ENCODE peak calls at places on chromosomes 5 and 9, in five cellular contexts. M is M059J; N is activated T-cell treated with anti-CD3 and anti-CD28 coated beads, Interleukin-2, amount 50 U/mL, for 72 hours; V is frontal cortex; S is stimulated activated CD4-positive, alpha-beta T cell treated with anti-CD3 and anti-CD28 coated beads, Interleukin-1b, Interleukin-23, amount 100 ng/mL, for 4 hours. F is an unnamed sample.

GRCh38 chr5:115295775-115296129 is 702 bp downstream of the CCDC112 start:
- DNase-seq in M (no peak), V (peak; percentile 21), S (no peak), N (no peak), F (no peak)

GRCh38 chr5:8456846-8457186 is 587.9 kb downstream of the MTRR start:
- DNase-seq in V (no peak), S (no peak), M (no peak), N (no peak), F (no peak)

GRCh38 chr9:126883636-126884035 is 23.2 kb downstream of the ZBTB34 start:
- DNase-seq in M (no peak), N (no peak), V (no peak), S (no peak), F (no peak)

GRCh38 chr5:95725937-95726810 is 5.0 kb upstream of the RHOBTB3 start:
- DNase-seq in V (no peak), S (no peak), M (peak; percentile 45), N (no peak), F (no peak)

GRCh38 chr9:135812961-135813360 is 94.4 kb downstream of the CAMSAP1 start:
- DNase-seq in V (no peak), S (no peak), N (no peak), M (no peak), F (no peak)

GRCh38 chr9:132404228-132404881 is 2.3 kb downstream of the TTF1 start:
- DNase-seq in S (no peak), V (no peak), N (no peak), M (no peak), F (no peak)

GRCh38 chr9:133352635-133353340 is 3.5 kb downstream of the SURF1 start:
- DNase-seq in M (no peak), N (no peak), V (no peak), S (no peak), F (no peak)

GRCh38 chr9:134522976-134523375 is 118.6 kb upstream of the COL5A1 start:
- DNase-seq in S (no peak), N (no peak), M (no peak), V (no peak), F (no peak)

GRCh38 chr5:116375926-116376325 is 198.7 kb downstream of the SEMA6A start:
- DNase-seq in V (no peak), M (no peak), S (no peak), N (no peak), F (no peak)

F was measured in NCI-H1048.